ENCODE peak calls at places on chromosomes 4 and X, in nine cellular contexts. D is cardiac fibroblast, J is bronchial epithelial cell, V is foreskin fibroblast, E is HL-60, L is PC-9, U is keratinocyte, S is IMR-90, Q is fibroblast of lung. K is an unnamed sample.

GRCh38 chr4:27807207-27807606 is 946.6 kb downstream of the STIM2 start:
- DNase-seq in S (peak; percentile 28), J (no peak), L (no peak), E (no peak), U (no peak), D (no peak), Q (peak; percentile 35), V (no peak), K (no peak)

GRCh38 chr4:74223098-74223497 is 65.2 kb downstream of the MTHFD2L start:
- DNase-seq in D (no peak), E (no peak), Q (no peak), S (no peak), J (no peak), L (no peak), V (no peak), U (no peak), K (no peak)

GRCh38 chr4:163554870-163555465 is 60.5 kb downstream of the TMA16 start:
- DNase-seq in S (peak; percentile 32), V (peak; percentile 43), E (no peak), U (no peak), J (peak; percentile 35), L (no peak), Q (no peak), D (peak; percentile 53), K (peak; percentile 17)

GRCh38 chr4:168522829-168523228 is 26.0 kb downstream of the PALLD start:
- DNase-seq in J (no peak), L (no peak), E (no peak), S (peak; percentile 31), U (no peak), Q (no peak), V (no peak), D (no peak), K (peak; percentile 49)

GRCh38 chr4:167100120-167100519 is 134.2 kb downstream of the SPOCK3 start:
- DNase-seq in D (peak; percentile 51), V (peak; percentile 57), J (peak; percentile 88), Q (peak; percentile 62), E (no peak), S (no peak), L (no peak), U (no peak), K (no peak)

GRCh38 chr4:24705016-24705753 is 90.2 kb upstream of the SOD3 start:
- DNase-seq in E (no peak), S (no peak), U (no peak), V (no peak), L (no peak), D (no peak), J (no peak), Q (no peak), K (no peak)

GRCh38 chr4:153137168-153137567 is 67.1 kb upstream of the TRIM2 start:
- DNase-seq in J (peak; percentile 83), V (peak; percentile 84), S (peak; percentile 83), D (peak; percentile 88), Q (peak; percentile 95), E (no peak), U (peak; percentile 35), L (peak; percentile 47), K (peak; percentile 91)

GRCh38 chrX:97389761-97390192 is 506.1 kb downstream of the RPA4 start:
- DNase-seq in E (no peak), L (peak; percentile 39), J (peak; percentile 75), Q (peak; percentile 89), U (no peak), S (peak; percentile 84), D (peak; percentile 83), V (peak; percentile 73), K (peak; percentile 63)

GRCh38 chr4:185775792-185776555 is 36.0 kb downstream of the SORBS2 start:
- DNase-seq in Q (peak; percentile 35), D (peak; percentile 64), S (peak; percentile 22), J (peak; percentile 59), U (no peak), E (no peak), V (peak; percentile 22), L (no peak), K (peak; percentile 14)

GRCh38 chrX:13803116-13803515 is 13.8 kb downstream of the GPM6B start:
- DNase-seq in L (no peak), D (no peak), S (no peak), Q (no peak), J (no peak), U (no peak), E (no peak), V (no peak), K (no peak)

GRCh38 chr4:2373532-2373931 is 44.9 kb downstream of the ZFYVE28 start:
- DNase-seq in S (no peak), D (no peak), V (no peak), L (no peak), E (no peak), U (no peak), Q (no peak), J (no peak), K (no peak)

GRCh38 chr4:15436515-15436914 is 8.7 kb downstream of the C1QTNF7 start:
- DNase-seq in S (peak; percentile 71), E (no peak), V (peak; percentile 82), Q (peak; percentile 52), L (no peak), D (no peak), J (no peak), U (no peak), K (peak; percentile 34)

GRCh38 chr4:73815145-73815544 is 21.3 kb upstream of the CXCL6 start:
- DNase-seq in L (no peak), Q (peak; percentile 30), V (peak; percentile 40), U (no peak), S (peak; percentile 43), E (peak; percentile 31), D (peak; percentile 62), J (peak; percentile 77), K (no peak)

GRCh38 chr4:100299019-100299418 is 108.8 kb upstream of the DDIT4L start:
- DNase-seq in D (peak; percentile 99), V (peak; percentile 93), Q (peak; percentile 95), S (peak; percentile 96), L (no peak), E (no peak), U (no peak), J (peak; percentile 80), K (peak; percentile 99)

GRCh38 chrX:645024-645376 is 14.4 kb downstream of the SHOX start:
- DNase-seq in S (no peak), J (no peak), Q (no peak), V (peak; percentile 44), D (no peak), E (no peak), L (no peak), U (no peak), K (no peak)

GRCh38 chr4:184896868-184897715 is 71.3 kb upstream of the ACSL1 start:
- DNase-seq in E (peak; percentile 77), U (no peak), J (no peak), S (no peak), D (peak; percentile 14), L (no peak), V (no peak), Q (no peak), K (no peak)

GRCh38 chrX:118346258-118347094 is 570 bp downstream of the WDR44 start:
- DNase-seq in J (no peak), V (peak; percentile 46), U (no peak), Q (no peak), S (no peak), E (peak; percentile 64), D (peak; percentile 18), L (peak; percentile 35), K (no peak)

GRCh38 chr4:7429601-7430078 is 5.1 kb downstream of the PSAPL1 start:
- DNase-seq in V (no peak), Q (no peak), U (no peak), S (no peak), J (no peak), L (no peak), E (no peak), D (no peak), K (no peak)

GRCh38 chrX:19889582-19890342 is 2.4 kb upstream of the SH3KBP1 start:
- DNase-seq in U (no peak), Q (peak; percentile 73), J (peak; percentile 68), S (peak; percentile 83), D (peak; percentile 87), V (peak; percentile 78), L (peak; percentile 73), E (no peak), K (peak; percentile 51)
- TF ChIP-seq CTCF in U (no peak), Q (no peak), J (peak; percentile 7), S (no peak), D (no peak), V (no peak), L (no peak), E (no peak), K (no peak)

GRCh38 chrX:30858098-30858497 is 31.0 kb downstream of the TAB3 start:
- DNase-seq in E (no peak), Q (no peak), D (no peak), U (no peak), J (no peak), V (no peak), S (no peak), L (no peak), K (no peak)
- H3K4me3 ChIP-seq in E (no peak overlapping the region), Q (no peak overlapping the region), D (no peak overlapping the region), U (no peak overlapping the region), J (no peak overlapping the region), V (no peak overlapping the region), S (no peak overlapping the region), L (no peak overlapping the region), K (no peak overlapping the region)

GRCh38 chrX:137929951-137930350 is 364.0 kb downstream of the ZIC3 start:
- DNase-seq in L (no peak), D (no peak), E (no peak), Q (no peak), V (no peak), S (no peak), U (no peak), J (no peak), K (no peak)

GRCh38 chrX:137930562-137930961 is 364.6 kb downstream of the ZIC3 start:
- DNase-seq in D (no peak), E (no peak), Q (no peak), V (no peak), J (no peak), U (no peak), S (no peak), L (no peak), K (no peak)

DNA sequence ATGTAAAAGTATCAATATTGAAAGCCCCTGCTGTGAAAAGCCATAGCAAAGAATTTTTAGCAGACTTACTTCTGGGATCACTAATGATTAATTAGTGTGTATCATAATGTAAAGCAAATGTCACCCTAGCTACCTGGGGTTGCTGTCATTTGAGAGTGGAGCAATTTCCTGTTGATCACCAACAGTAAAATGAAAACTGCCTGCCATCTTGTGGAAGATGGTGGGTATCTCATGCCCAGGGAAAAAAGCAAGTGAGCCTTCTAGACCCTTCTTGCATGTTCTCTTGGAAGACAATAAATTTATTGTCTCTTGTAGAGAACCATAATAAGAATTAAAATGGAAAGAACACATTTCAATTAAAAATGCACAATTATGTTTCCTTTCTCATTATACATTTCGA is 360.2 kb downstream of the ZIC3 start:
- DNase-seq in V (no peak), S (no peak), U (no peak), L (no peak), D (no peak), J (peak; percentile 1), E (peak; percentile 1), Q (no peak), K (no peak)
- TF ChIP-seq CTCF in V (no peak), S (no peak), U (no peak), L (peak; percentile 47), D (no peak), J (no peak), E (no peak), Q (no peak), K (no peak)

DNA sequence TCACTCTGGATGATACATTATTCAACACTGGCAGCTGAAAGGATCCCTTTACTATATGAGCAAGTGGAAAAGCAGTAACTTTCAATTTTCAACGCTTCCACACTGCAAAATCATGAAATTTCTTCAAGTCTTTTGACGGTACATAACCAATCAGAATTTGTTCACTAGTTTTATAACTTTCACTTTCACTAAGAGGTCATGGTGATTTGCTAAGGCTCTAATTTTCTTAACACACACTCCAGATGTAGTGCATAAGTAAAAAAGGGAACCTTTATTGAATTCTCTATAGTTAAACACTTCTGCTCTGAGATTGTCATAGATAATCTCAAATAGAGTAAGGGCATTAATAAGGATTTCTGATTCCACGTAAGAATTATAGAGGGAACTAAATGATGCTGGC is 4.1 kb downstream of the ARMCX2 start:
- DNase-seq in J (no peak), D (no peak), L (no peak), U (no peak), V (no peak), S (no peak), Q (no peak), E (no peak), K (no peak)
- H3K4me3 ChIP-seq in J (no peak overlapping the region), D (no peak overlapping the region), L (no peak overlapping the region), U (no peak overlapping the region), V (no peak overlapping the region), S (no peak overlapping the region), Q (no peak overlapping the region), E (no peak overlapping the region), K (no peak overlapping the region)

K was measured in AG10803.